ENCODE peak calls at places on chromosomes 16 and 17, in four cellular contexts. I is hepatocyte, O is heart left ventricle, X is stomach. K is an unnamed sample.

GRCh38 chr17:82011617-82012481 is 10.8 kb downstream of the CENPX start:
- DNase-seq in X (no peak), O (no peak), I (no peak), K (no peak)

GRCh38 chr17:6346387-6346786 is 88.5 kb downstream of the AIPL1 start:
- DNase-seq in O (no peak), X (no peak), I (no peak), K (no peak)

GRCh38 chr17:6506679-6507231 is 49.6 kb downstream of the PITPNM3 start:
- DNase-seq in X (peak; percentile 45), I (no peak), O (no peak), K (peak; percentile 89)

GRCh38 chr16:49023095-49023494 is 258.5 kb downstream of the CBLN1 start:
- DNase-seq in X (no peak), I (no peak), O (no peak), K (peak; percentile 96)

GRCh38 chr16:69836252-69836651 is 74.1 kb downstream of the WWP2 start:
- DNase-seq in X (no peak), O (no peak), I (no peak), K (no peak)

GRCh38 chr17:38343608-38343980 is at the start of gene GPR179:
- DNase-seq in O (no peak), I (no peak), X (no peak), K (no peak)

GRCh38 chr16:14002416-14002815 is 68.7 kb upstream of the MRTFB start:
- DNase-seq in O (no peak), X (no peak), I (no peak), K (no peak)

GRCh38 chr16:72241930-72242329 is 70.0 kb upstream of the PMFBP1 start:
- DNase-seq in I (peak; percentile 70), O (no peak), X (no peak), K (peak; percentile 52)

GRCh38 chr17:45992904-45993303 is 6.1 kb upstream of the STH start:
- DNase-seq in X (no peak), I (no peak), O (no peak), K (no peak)

GRCh38 chr17:42392664-42393415 is 4.6 kb upstream of the STAT3 start:
- DNase-seq in O (no peak), X (no peak), I (peak; percentile 39), K (no peak)

GRCh38 chr16:20904507-20905079 is 4.0 kb downstream of the LYRM1 start:
- DNase-seq in X (peak; percentile 30), O (no peak), I (no peak), K (peak; percentile 30)
- H3K27ac ChIP-seq in X (peak overlapping the region; percentile 99), O (peak overlapping the region; percentile 83), I (peak overlapping the region; percentile 73), K (no peak overlapping the region)

GRCh38 chr16:50540711-50541007 is 7.5 kb upstream of the NKD1 start:
- DNase-seq in X (no peak), O (no peak), I (no peak), K (no peak)
- TF ChIP-seq CTCF in X (no peak), O (no peak), I (no peak), K (no peak)

GRCh38 chr17:32871736-32872135 is 5.2 kb downstream of the MYO1D start:
- DNase-seq in X (no peak), O (no peak), I (no peak), K (no peak)

GRCh38 chr17:32870969-32871368 is 6.0 kb downstream of the MYO1D start:
- DNase-seq in O (no peak), X (no peak), I (no peak), K (no peak)

GRCh38 chr17:32875230-32875903 is 1.6 kb downstream of the MYO1D start:
- DNase-seq in X (no peak), O (no peak), I (no peak), K (no peak)

GRCh38 chr17:32875904-32876413 is 965 bp downstream of the MYO1D start:
- DNase-seq in I (no peak), O (no peak), X (no peak), K (no peak)

DNA sequence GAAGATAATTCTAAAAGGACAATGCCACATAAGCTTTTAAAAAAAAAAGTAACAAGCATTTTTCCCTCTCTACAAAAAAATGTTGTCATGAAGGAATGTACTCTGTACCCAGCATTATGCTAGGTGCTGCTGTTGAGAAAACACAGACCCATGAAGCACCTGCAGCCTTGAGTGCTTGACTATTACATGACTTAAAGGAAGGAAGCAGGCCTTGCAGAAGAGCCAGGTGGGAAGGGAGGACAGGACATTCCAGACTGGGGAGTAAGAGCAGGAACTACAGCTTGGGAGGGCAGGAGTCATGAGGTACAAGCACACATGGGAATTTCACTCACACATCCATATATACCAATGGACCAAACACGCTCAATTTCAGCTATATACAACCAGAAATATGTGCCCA is 3.8 kb downstream of the MYO1D start:
- DNase-seq in I (peak; percentile 39), X (no peak), O (no peak), K (no peak)
- H3K27ac ChIP-seq in I (peak overlapping the region; percentile 71), X (no peak overlapping the region), O (no peak overlapping the region), K (no peak overlapping the region)

GRCh38 chr16:53355064-53355463 is 79.2 kb upstream of the RBL2 start:
- DNase-seq in X (no peak), I (no peak), O (no peak), K (no peak)

GRCh38 chr16:53357955-53358354 is 76.3 kb upstream of the RBL2 start:
- DNase-seq in O (no peak), X (no peak), I (no peak), K (no peak)

GRCh38 chr16:53358884-53359283 is 75.4 kb upstream of the RBL2 start:
- DNase-seq in O (no peak), X (no peak), I (no peak), K (no peak)

GRCh38 chr16:53357208-53357586 is 77.1 kb upstream of the RBL2 start:
- DNase-seq in O (no peak), X (no peak), I (no peak), K (no peak)

DNA sequence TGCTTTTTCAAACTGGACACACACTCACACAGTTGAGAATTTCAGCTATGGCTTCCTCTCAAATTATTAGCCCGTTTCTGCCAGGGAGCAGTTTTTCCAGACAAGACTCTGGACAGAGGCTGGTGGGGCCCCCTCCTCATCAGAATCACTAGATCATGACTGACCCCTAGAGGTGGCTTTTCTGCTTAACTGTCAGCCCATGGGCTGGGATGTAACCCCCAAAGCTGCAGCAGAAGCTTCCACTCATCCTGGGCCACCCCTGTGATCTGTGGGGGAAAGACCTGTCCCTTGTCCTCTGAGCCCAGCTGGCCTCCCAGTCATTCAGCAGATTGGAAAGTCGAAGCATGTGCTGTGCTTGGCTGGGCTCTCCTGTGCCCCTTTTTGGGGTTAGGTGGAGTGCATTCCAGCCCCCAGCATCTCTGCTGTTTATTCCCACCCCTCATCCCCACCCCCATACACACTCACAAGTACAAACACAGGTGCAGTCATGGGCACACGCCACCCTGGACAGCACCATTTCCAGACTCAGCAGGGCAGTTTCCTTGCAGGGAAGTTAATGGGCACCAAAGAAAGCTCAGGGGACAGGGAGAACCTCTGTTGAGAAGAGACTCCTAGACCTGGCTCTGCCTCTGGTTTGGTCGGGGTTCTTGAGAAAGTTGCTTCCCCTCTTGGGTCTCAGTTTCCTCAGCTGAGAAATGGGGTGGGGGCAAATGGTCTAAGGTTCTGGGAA is 77.6 kb upstream of the RBL2 start:
- DNase-seq in I (no peak), O (no peak), X (no peak), K (no peak)
- TF ChIP-seq CTCF in I (no peak), O (no peak), X (no peak), K (no peak)